ENCODE peak calls at places on chromosomes 16 and 17, in ten cellular contexts. G is uterus, E is HFF-Myc, H is ovary, X is ascending aorta, F is GM06990, Z is fibroblast of the aortic adventitia, W is cardiac fibroblast, U is sigmoid colon, L is brain microvascular endothelial cell. R is an unnamed sample.

GRCh38 chr17:35866356-35866950 is 2.2 kb downstream of the HEATR9 start:
- DNase-seq in G (no peak), E (no peak), H (no peak), X (no peak), F (no peak), Z (no peak), W (peak; percentile 68), U (no peak), L (no peak), R (no peak)

GRCh38 chr17:20091161-20092029 is 82.2 kb downstream of the SPECC1 start:
- DNase-seq in G (peak; percentile 39), E (no peak), H (peak; percentile 37), X (no peak), F (no peak), Z (peak; percentile 58), W (peak; percentile 97), U (no peak), L (peak; percentile 69), R (no peak)

GRCh38 chr16:13909872-13910303 is 10.1 kb upstream of the ERCC4 start:
- DNase-seq in G (no peak), E (no peak), H (peak; percentile 58), X (peak; percentile 61), F (no peak), Z (peak; percentile 99), W (peak; percentile 91), U (peak; percentile 68), L (peak; percentile 41), R (peak; percentile 96)

GRCh38 chr17:58308173-58308984 is 20.2 kb downstream of the TSPOAP1 start:
- DNase-seq in G (no peak), E (no peak), H (no peak), X (no peak), F (no peak), Z (no peak), W (no peak), U (no peak), L (no peak), R (no peak)

GRCh38 chr16:85157813-85158701 is 45.8 kb upstream of the CIBAR2 start:
- DNase-seq in G (no peak), E (no peak), H (no peak), X (no peak), F (no peak), Z (no peak), W (no peak), U (no peak), L (no peak), R (no peak)

GRCh38 chr16:84355149-84355548 is 13.2 kb upstream of the ATP2C2 start:
- DNase-seq in G (no peak), E (no peak), H (no peak), X (no peak), F (no peak), Z (no peak), W (no peak), U (no peak), L (no peak), R (no peak)

GRCh38 chr17:39750131-39751015 is 12.6 kb downstream of the GRB7 start:
- DNase-seq in G (no peak), E (no peak), H (no peak), X (no peak), F (no peak), Z (no peak), W (no peak), U (peak; percentile 53), L (no peak), R (no peak)

GRCh38 chr16:1530883-1531637 is 2.4 kb upstream of the TMEM204 start:
- DNase-seq in G (peak; percentile 74), E (peak; percentile 90), H (no peak), X (no peak), F (no peak), Z (peak; percentile 94), W (peak; percentile 79), U (peak; percentile 92), L (no peak), R (no peak)

GRCh38 chr16:4142268-4142667 is 26.0 kb upstream of the ADCY9 start:
- DNase-seq in G (no peak), E (no peak), H (no peak), X (no peak), F (peak; percentile 39), Z (no peak), W (no peak), U (no peak), L (no peak), R (no peak)

GRCh38 chr16:54156349-54156748 is 130.2 kb downstream of the IRX3 start:
- DNase-seq in G (no peak), E (no peak), H (no peak), X (no peak), F (no peak), Z (no peak), W (no peak), U (no peak), L (no peak), R (no peak)

GRCh38 chr16:3304370-3304769 is 860 bp downstream of the TIGD7 start:
- DNase-seq in G (no peak), E (no peak), H (no peak), X (no peak), F (no peak), Z (peak; percentile 12), W (peak; percentile 36), U (no peak), L (no peak), R (no peak)

GRCh38 chr17:56009795-56010715 is 143.2 kb upstream of the ANKFN1 start:
- DNase-seq in G (no peak), E (no peak), H (no peak), X (no peak), F (no peak), Z (no peak), W (no peak), U (no peak), L (no peak), R (peak; percentile 73)

GRCh38 chr17:56595831-56596740 is 2.6 kb downstream of the NOG start:
- DNase-seq in G (no peak), E (no peak), H (no peak), X (no peak), F (no peak), Z (no peak), W (no peak), U (no peak), L (no peak), R (peak; percentile 23)

GRCh38 chr17:66655861-66656260 is 179.1 kb upstream of the CACNG5 start:
- DNase-seq in G (no peak), E (no peak), H (no peak), X (no peak), F (no peak), Z (peak; percentile 49), W (peak; percentile 65), U (no peak), L (peak; percentile 72), R (peak; percentile 79)

GRCh38 chr17:40318835-40319332 is 9.9 kb downstream of the RARA start:
- DNase-seq in G (peak; percentile 41), E (no peak), H (peak; percentile 42), X (no peak), F (no peak), Z (no peak), W (no peak), U (peak; percentile 73), L (no peak), R (no peak)

GRCh38 chr17:63998721-63999679 is 849 bp downstream of the PRR29 start:
- DNase-seq in G (peak; percentile 15), E (no peak), H (no peak), X (no peak), F (no peak), Z (no peak), W (no peak), U (peak; percentile 62), L (no peak), R (no peak)

GRCh38 chr17:63095879-63096278 is 129.8 kb downstream of the TANC2 start:
- DNase-seq in G (no peak), E (no peak), H (no peak), X (no peak), F (no peak), Z (no peak), W (no peak), U (no peak), L (no peak), R (no peak)

GRCh38 chr17:42039794-42040763 is 10.3 kb downstream of the C17orf113 start:
- DNase-seq in G (no peak), E (no peak), H (peak; percentile 41), X (no peak), F (no peak), Z (no peak), W (no peak), U (no peak), L (no peak), R (no peak)

GRCh38 chr16:491225-491919 is 36.1 kb upstream of the CAPN15 start:
- DNase-seq in G (no peak), E (no peak), H (no peak), X (no peak), F (peak; percentile 68), Z (no peak), W (no peak), U (no peak), L (peak; percentile 11), R (no peak)

DNA sequence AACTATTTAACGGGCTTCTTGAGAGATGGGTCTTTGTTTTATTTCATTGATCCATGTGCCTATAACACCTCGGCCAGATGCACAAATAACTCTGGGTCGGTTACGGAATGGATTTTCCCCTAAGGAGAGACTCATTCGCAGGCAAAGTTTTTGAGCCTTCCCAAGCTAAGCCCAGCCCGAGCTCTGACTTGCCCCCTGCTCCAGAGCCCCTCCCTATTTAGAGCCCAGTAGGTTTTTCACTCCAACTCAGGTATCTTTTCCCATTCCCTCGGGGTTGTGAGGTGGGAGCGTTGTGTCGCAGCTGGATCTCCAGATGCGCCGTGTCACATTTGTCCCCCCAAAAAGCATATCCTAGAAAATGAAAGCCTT is 812 bp upstream of the MYOCD start:
- DNase-seq in G (no peak), E (no peak), H (no peak), X (no peak), F (no peak), Z (no peak), W (no peak), U (no peak), L (no peak), R (no peak)
- H3K4me3 ChIP-seq in G (peak overlapping the region; percentile 52), E (peak overlapping the region; percentile 48), H (peak overlapping the region; percentile 55), X (peak overlapping the region; percentile 84), F (peak overlapping the region; percentile 45), Z (peak overlapping the region; percentile 58), W (peak overlapping the region; percentile 45), U (peak overlapping the region; percentile 68), L (peak overlapping the region; percentile 56), R (peak overlapping the region; percentile 55)

GRCh38 chr17:73342549-73343167 is 30.9 kb upstream of the CDC42EP4 start:
- DNase-seq in G (no peak), E (no peak), H (no peak), X (no peak), F (no peak), Z (peak; percentile 71), W (peak; percentile 81), U (no peak), L (peak; percentile 49), R (peak; percentile 73)
- H3K4me3 ChIP-seq in G (peak overlapping the region; percentile 17), E (peak overlapping the region; percentile 24), H (no peak overlapping the region), X (peak overlapping the region; percentile 48), F (no peak overlapping the region), Z (peak overlapping the region; percentile 22), W (no peak overlapping the region), U (peak overlapping the region; percentile 12), L (peak overlapping the region; percentile 20), R (no peak overlapping the region)

GRCh38 chr17:50944902-50945720 is 79.0 kb upstream of the TOB1 start:
- DNase-seq in G (peak; percentile 5), E (no peak), H (no peak), X (no peak), F (no peak), Z (no peak), W (no peak), U (no peak), L (no peak), R (no peak)
- H3K4me3 ChIP-seq in G (peak overlapping the region; percentile 26), E (no peak overlapping the region), H (peak overlapping the region; percentile 37), X (peak overlapping the region; percentile 66), F (no peak overlapping the region), Z (no peak overlapping the region), W (no peak overlapping the region), U (peak overlapping the region; percentile 43), L (no peak overlapping the region), R (no peak overlapping the region)

GRCh38 chr17:43126911-43127290 is 1.7 kb upstream of the BRCA1 start:
- DNase-seq in G (no peak), E (no peak), H (no peak), X (no peak), F (no peak), Z (no peak), W (no peak), U (peak; percentile 53), L (no peak), R (no peak)
- H3K4me3 ChIP-seq in G (no peak overlapping the region), E (no peak overlapping the region), H (no peak overlapping the region), X (peak overlapping the region; percentile 6), F (no peak overlapping the region), Z (no peak overlapping the region), W (no peak overlapping the region), U (no peak overlapping the region), L (no peak overlapping the region), R (no peak overlapping the region)